ENCODE peak calls at places on chromosome 6, in four cellular contexts. B is colonic mucosa, C is neuronal stem cell, G is aorta. N is an unnamed sample. For H3K4me1, the result is how much of the 10 kb centered on the place peaks cover.

GRCh38 chr6:67889682-67889995 is 745.4 kb upstream of the ADGRB3 start:
- DNase-seq in B (no peak), C (no peak), G (no peak), N (no peak)

GRCh38 chr6:47727391-47727790 is 29.0 kb downstream of the ADGRF4 start:
- DNase-seq in B (no peak), C (no peak), G (no peak), N (no peak)

GRCh38 chr6:159540152-159540551 is 152.9 kb downstream of the SOD2 start:
- DNase-seq in B (no peak), C (peak), G (no peak), N (no peak)

GRCh38 chr6:52423448-52423847 is 3.3 kb downstream of the EFHC1 start:
- DNase-seq in B (no peak), C (no peak), G (no peak), N (no peak)

GRCh38 chr6:98769546-98769945 is 64.8 kb upstream of the POU3F2 start:
- DNase-seq in B (peak), C (no peak), G (no peak), N (peak)

GRCh38 chr6:42459888-42460287 is 8.2 kb upstream of the TRERF1 start:
- DNase-seq in B (no peak), C (no peak), G (no peak), N (no peak)

GRCh38 chr6:21593927-21594421 is 423 bp downstream of the SOX4 start:
- DNase-seq in B (peak), C (no peak), G (no peak), N (peak)

GRCh38 chr6:138331984-138332383 is 45.7 kb upstream of the SMIM28 start:
- DNase-seq in B (no peak), C (no peak), G (no peak), N (no peak)

GRCh38 chr6:48733581-48733980 is 622.6 kb upstream of the PTCHD4 start:
- DNase-seq in B (no peak), C (no peak), G (no peak), N (no peak)

GRCh38 chr6:1596088-1596852 is 13.4 kb upstream of the FOXC1 start:
- DNase-seq in B (peak), C (no peak), G (no peak), N (peak)

GRCh38 chr6:40074292-40075050 is 140.2 kb upstream of the MOCS1 start:
- DNase-seq in B (no peak), C (no peak), G (no peak), N (peak)

GRCh38 chr6:83685481-83685880 is 23.4 kb downstream of the SNAP91 start:
- DNase-seq in B (no peak), C (no peak), G (no peak), N (no peak)

GRCh38 chr6:56176741-56177140 is 70.6 kb downstream of the COL21A1 start:
- DNase-seq in B (no peak), C (no peak), G (no peak), N (no peak)

GRCh38 chr6:143652840-143653239 is 24.9 kb upstream of the PHACTR2 start:
- DNase-seq in B (peak), C (no peak), G (no peak), N (peak)

GRCh38 chr6:13261464-13261994 is 66.8 kb downstream of the TBC1D7 start:
- DNase-seq in B (no peak), C (no peak), G (no peak), N (no peak)

GRCh38 chr6:6696867-6697531 is 108.5 kb downstream of the LY86 start:
- DNase-seq in B (peak), C (peak), G (peak), N (peak)

GRCh38 chr6:37396571-37397185 is 36.3 kb upstream of the CMTR1 start:
- DNase-seq in B (no peak), C (no peak), G (no peak), N (no peak)

GRCh38 chr6:36977470-36977941 is 8.5 kb downstream of the MTCH1 start:
- DNase-seq in B (no peak), C (no peak), G (peak), N (no peak)

GRCh38 chr6:163120223-163120622 is 294.3 kb upstream of the QKI start:
- DNase-seq in B (no peak), C (no peak), G (no peak), N (no peak)

GRCh38 chr6:151629791-151630190 is 136.0 kb downstream of the CCDC170 start:
- DNase-seq in B (no peak), C (no peak), G (no peak), N (peak)

GRCh38 chr6:5023923-5024322 is 20.1 kb upstream of the RPP40 start:
- DNase-seq in B (no peak), C (no peak), G (no peak), N (no peak)

GRCh38 chr6:151284012-151284411 is 44.2 kb downstream of the AKAP12 start:
- DNase-seq in B (no peak), C (no peak), G (no peak), N (peak)

GRCh38 chr6:97136644-97137358 is 146.2 kb downstream of the MMS22L start:
- DNase-seq in B (no peak), C (no peak), G (no peak), N (no peak)

GRCh38 chr6:158708239-158708638 is 58.4 kb downstream of the SYTL3 start:
- DNase-seq in B (no peak), C (no peak), G (peak), N (no peak)

GRCh38 chr6:42021847-42022754 is 28.2 kb upstream of the TAF8 start:
- DNase-seq in B (no peak), C (no peak), G (peak), N (no peak)

GRCh38 chr6:46377209-46377608 is 114.0 kb downstream of the RCAN2 start:
- DNase-seq in B (no peak), C (no peak), G (peak), N (no peak)

GRCh38 chr6:149846321-149846720 is 17.8 kb downstream of the LRP11 start:
- DNase-seq in B (no peak), C (no peak), G (peak), N (no peak)

GRCh38 chr6:145028144-145028818 is 707.0 kb downstream of the EPM2A start:
- DNase-seq in B (peak), C (no peak), G (no peak), N (peak)

GRCh38 chr6:113967777-113968176 is 3.2 kb downstream of the HDAC2 start:
- DNase-seq in B (no peak), C (no peak), G (no peak), N (no peak)
- H3K4me3 ChIP-seq in B (no peak), C (no peak), G (no peak), N (no peak)

DNA sequence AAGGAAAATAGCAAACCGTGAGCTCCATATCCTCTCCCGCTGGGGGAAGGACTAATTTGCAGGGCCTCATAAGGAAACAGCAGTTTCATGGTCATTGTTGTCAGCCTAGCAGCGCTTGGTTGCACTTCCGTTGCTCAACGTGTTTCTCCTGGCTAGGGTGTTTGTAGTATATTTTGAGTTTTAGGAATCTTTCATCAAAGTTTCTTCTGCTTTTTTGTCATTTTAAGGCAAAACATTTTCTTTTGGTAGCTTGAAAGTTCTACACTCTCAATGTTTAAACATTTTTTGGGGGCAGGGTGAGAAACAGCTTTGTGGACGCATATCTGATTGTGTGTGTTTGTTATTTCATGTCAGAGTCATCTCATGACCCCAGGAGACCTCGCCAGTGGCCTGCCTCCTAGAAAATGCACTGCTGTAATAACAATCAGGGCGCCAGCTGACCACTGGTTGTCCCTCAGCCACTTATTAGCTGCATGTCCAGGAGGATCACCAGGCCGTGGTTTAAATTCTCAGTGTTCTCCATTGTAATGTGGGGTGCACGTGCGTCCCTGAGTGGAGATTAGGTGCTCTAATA is 20.6 kb downstream of the JARID2 start:
- DNase-seq in B (no peak), C (no peak), G (no peak), N (no peak)
- H3K4me1 ChIP-seq in B (under half), C (half or more), G (under half), N (under half)

DNA sequence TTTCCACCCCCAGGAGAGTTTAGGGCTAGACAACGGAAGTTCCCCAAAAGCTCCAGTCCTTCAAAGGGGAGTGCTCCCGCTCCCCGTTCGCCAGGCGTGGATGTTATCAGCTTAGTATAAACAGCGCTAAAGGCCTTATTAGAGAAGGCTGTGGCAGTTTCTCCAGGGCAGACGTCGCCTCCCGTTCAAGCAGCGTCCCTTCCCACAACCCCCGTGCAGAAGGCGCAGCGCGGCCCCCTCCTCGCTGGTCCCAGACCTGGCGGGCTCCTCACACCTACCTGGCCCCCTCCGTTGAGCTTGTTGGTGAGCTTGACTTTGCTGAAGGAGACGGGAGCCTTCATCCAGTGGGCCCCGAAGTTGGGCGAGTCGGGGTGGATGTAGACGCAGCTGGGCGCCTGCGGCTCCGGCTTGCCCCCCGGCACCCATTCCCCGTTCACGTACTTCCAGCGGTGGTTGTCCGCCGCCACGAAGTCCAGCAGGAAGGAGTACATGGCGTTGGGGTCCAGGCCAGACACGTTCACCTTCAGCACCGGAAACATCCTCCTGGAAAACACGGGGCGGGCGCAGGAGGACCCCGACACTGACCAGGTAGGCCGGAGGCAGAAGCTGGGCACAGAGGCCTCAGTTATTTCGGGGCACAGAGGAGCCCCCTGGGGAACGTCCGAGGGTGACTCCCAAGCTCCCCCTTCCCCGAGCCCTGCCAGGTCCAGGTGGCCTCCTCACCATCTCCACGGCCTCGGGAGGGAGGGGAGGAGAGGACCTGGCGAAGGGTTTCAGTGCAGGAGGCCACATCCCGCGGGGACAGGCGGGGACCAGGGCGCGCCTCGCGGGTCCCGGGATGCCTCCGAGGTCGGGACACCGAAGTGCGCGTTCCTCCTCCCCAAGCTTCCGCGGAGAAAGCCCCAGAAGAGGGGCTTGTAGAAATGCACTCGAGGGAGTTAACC is 1.1 kb downstream of the TBXT start:
- DNase-seq in B (no peak), C (no peak), G (no peak), N (no peak)
- H3K4me3 ChIP-seq in B (no peak), C (no peak), G (no peak), N (no peak)

GRCh38 chr6:71391126-71391525 is 102.5 kb downstream of the OGFRL1 start:
- DNase-seq in B (no peak), C (no peak), G (no peak), N (no peak)

GRCh38 chr6:71387179-71387578 is 98.6 kb downstream of the OGFRL1 start:
- DNase-seq in B (no peak), C (no peak), G (no peak), N (no peak)

GRCh38 chr6:71386215-71386614 is 97.6 kb downstream of the OGFRL1 start:
- DNase-seq in B (no peak), C (no peak), G (no peak), N (no peak)

GRCh38 chr6:71388068-71388744 is 99.6 kb downstream of the OGFRL1 start:
- DNase-seq in B (no peak), C (no peak), G (no peak), N (no peak)

GRCh38 chr6:71388846-71389543 is 100.4 kb downstream of the OGFRL1 start:
- DNase-seq in B (no peak), C (no peak), G (no peak), N (peak)
- H3K4me1 ChIP-seq in B (under half), C (under half), G (under half), N (under half)

GRCh38 chr6:65064844-65065243 is 642.2 kb downstream of the EYS start:
- DNase-seq in B (no peak), C (no peak), G (no peak), N (no peak)
- H3K4me3 ChIP-seq in B (no peak), C (no peak), G (no peak), N (no peak)

DNA sequence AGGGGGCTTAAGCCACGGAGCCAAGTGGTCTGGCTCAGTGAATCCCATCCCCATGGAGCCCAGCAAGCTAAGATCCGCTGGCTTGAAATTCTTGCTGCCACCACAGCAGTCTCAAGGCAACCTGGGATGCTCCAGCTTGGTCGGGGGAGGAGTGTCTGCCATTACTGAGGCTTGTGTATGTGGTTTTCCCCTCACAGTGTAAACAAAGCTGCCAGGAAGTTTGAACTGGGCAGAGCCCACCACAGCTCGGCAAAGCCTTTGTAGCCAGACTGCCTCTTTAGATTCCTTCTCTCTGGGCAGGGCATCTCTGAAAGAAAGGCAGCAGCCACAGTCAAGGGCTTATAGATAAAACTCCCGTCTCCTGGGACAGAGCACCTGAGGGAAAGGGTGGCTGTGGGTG is 25.5 kb upstream of the IL20RA start:
- DNase-seq in B (no peak), C (no peak), G (no peak), N (no peak)
- H3K4me1 ChIP-seq in B (under half), C (under half), G (under half), N (under half)